ENCODE peak calls at places on chromosome 10, in five cellular contexts. K is neuronal stem cell, X is lower leg skin, E is skeletal muscle cell, S is heart left ventricle. P is an unnamed sample.

GRCh38 chr10:46220872-46221538 is 65.8 kb upstream of the ANTXRL start:
- DNase-seq in E (no peak), S (no peak), X (peak; percentile 81), K (no peak), P (no peak)

GRCh38 chr10:109956454-109957091 is 33.3 kb upstream of the XPNPEP1 start:
- DNase-seq in E (no peak), S (no peak), X (no peak), K (no peak), P (no peak)

GRCh38 chr10:119933179-119933578 is 40.6 kb downstream of the SEC23IP start:
- DNase-seq in S (no peak), K (peak; percentile 54), X (no peak), E (no peak), P (no peak)

GRCh38 chr10:34780818-34781380 is 34.2 kb downstream of the PARD3 start:
- DNase-seq in S (peak; percentile 71), X (no peak), E (peak; percentile 62), K (no peak), P (no peak)

GRCh38 chr10:82089327-82089726 is 214.3 kb downstream of the NRG3 start:
- DNase-seq in K (peak; percentile 42), S (no peak), E (no peak), X (no peak), P (no peak)

GRCh38 chr10:46048152-46048551 is 2.1 kb upstream of the MSMB start:
- DNase-seq in S (no peak), E (no peak), K (no peak), X (no peak), P (no peak)

GRCh38 chr10:127755758-127756157 is 18.8 kb downstream of the FOXI2 start:
- DNase-seq in K (no peak), E (no peak), X (no peak), S (no peak), P (no peak)

GRCh38 chr10:17239671-17240460 is 11.8 kb downstream of the VIM start:
- DNase-seq in E (no peak), S (no peak), X (no peak), K (no peak), P (no peak)

GRCh38 chr10:111373696-111374095 is 296.9 kb downstream of the ADRA2A start:
- DNase-seq in K (no peak), S (no peak), E (no peak), X (no peak), P (no peak)

GRCh38 chr10:112658900-112659328 is 211.9 kb downstream of the VTI1A start:
- DNase-seq in X (no peak), E (peak; percentile 19), K (peak; percentile 68), S (no peak), P (peak; percentile 67)

GRCh38 chr10:16787361-16787791 is 29.8 kb downstream of the RSU1 start:
- DNase-seq in S (no peak), K (no peak), X (no peak), E (no peak), P (no peak)

GRCh38 chr10:102776779-102777417 is 33.1 kb downstream of the WBP1L start:
- DNase-seq in X (peak; percentile 94), E (peak; percentile 98), K (peak; percentile 56), S (peak; percentile 78), P (peak; percentile 75)
- H3K4me3 ChIP-seq in X (no peak overlapping the region), E (peak overlapping the region; percentile 61), K (peak overlapping the region; percentile 50), S (peak overlapping the region; percentile 56), P (peak overlapping the region; percentile 40)

GRCh38 chr10:97578171-97578844 is 5.7 kb downstream of the ANKRD2 start:
- DNase-seq in S (no peak), X (no peak), E (no peak), K (no peak), P (no peak)
- H3K4me3 ChIP-seq in S (no peak overlapping the region), X (no peak overlapping the region), E (no peak overlapping the region), K (no peak overlapping the region), P (no peak overlapping the region)

GRCh38 chr10:11335167-11335652 is 276.2 kb downstream of the USP6NL start:
- DNase-seq in X (no peak), K (no peak), E (no peak), S (no peak), P (no peak)

GRCh38 chr10:11337516-11337915 is 273.9 kb downstream of the USP6NL start:
- DNase-seq in X (no peak), K (no peak), S (no peak), E (no peak), P (no peak)

GRCh38 chr10:11335881-11336430 is 275.5 kb downstream of the USP6NL start:
- DNase-seq in S (no peak), E (no peak), K (no peak), X (no peak), P (no peak)

GRCh38 chr10:11338160-11338844 is 273.1 kb downstream of the USP6NL start:
- DNase-seq in E (no peak), K (no peak), X (no peak), S (no peak), P (no peak)

DNA sequence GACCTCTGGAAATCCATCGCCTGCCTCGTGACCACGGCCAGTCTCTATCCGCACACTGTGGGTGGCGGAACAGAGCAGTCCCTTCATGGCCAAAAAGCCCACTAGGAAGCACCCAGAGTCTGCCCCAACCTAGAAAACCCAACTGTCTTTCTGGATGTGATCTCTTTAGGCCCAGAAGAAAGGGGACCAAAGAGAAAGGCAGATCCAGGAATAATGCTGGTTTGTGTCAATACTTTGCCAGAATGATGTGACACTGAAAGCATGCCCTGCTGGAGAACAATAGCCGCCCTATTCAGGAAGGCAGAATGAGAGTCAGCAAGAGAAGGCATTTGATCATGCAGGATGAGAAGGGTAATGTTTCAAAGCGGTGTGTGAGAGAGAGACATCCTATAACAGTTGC is 274.7 kb downstream of the USP6NL start:
- DNase-seq in K (peak; percentile 54), S (no peak), X (no peak), E (no peak), P (no peak)
- H3K4me3 ChIP-seq in K (no peak overlapping the region), S (no peak overlapping the region), X (no peak overlapping the region), E (no peak overlapping the region), P (no peak overlapping the region)

GRCh38 chr10:42878821-42879195 is 96.2 kb downstream of the BMS1 start:
- DNase-seq in X (no peak), E (no peak), K (no peak), S (no peak), P (no peak)
- H3K4me3 ChIP-seq in X (no peak overlapping the region), E (no peak overlapping the region), K (no peak overlapping the region), S (no peak overlapping the region), P (no peak overlapping the region)

DNA sequence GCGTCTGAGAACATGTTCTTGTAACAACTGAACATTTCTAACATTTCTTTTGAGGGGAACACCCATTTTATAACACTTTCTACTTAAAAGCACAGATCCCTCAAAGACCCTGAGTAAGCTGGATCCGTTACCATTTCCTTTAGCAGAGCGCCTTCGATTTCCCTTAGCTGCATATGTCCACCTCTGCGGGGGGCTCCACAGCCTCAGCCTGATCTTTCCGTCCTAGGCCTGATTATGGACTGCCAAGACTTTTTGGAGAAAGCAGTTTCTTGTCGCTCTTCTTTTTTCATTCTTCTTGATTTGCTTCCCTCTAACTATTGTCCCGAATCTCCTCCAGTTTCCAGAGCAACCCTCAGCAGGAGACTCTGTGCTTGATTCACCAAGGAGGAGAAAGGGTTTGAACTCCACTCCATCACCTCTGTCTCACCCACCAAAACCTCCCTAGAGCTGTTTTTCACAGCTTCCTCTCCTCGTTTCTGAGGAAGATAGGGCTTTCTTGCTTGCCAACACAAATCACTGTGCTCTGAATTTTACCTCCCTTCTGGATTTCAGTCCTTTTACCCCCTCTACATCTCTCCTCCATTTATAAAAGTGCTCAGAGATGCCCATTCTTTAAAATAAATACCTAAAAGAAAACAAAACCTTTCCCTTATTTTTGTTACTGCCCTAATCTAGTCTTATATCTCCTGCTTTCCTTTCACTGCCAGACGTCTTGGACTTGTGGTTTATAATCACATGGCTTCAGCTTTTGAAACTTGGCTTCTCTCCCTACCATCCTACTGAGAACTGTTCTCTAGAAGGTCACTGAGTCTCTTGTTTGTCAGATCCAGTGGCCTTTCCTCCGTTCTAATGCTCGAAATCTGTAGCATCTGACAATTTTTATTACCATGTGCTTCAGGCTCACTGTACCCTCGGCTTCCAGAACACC is 30.5 kb upstream of the ZRANB1 start:
- DNase-seq in E (no peak), S (no peak), X (peak; percentile 21), K (no peak), P (no peak)
- H3K4me3 ChIP-seq in E (no peak overlapping the region), S (no peak overlapping the region), X (no peak overlapping the region), K (no peak overlapping the region), P (no peak overlapping the region)

GRCh38 chr10:43264324-43264986 is 2.4 kb downstream of the RASGEF1A start:
- DNase-seq in K (no peak), S (no peak), X (no peak), E (no peak), P (no peak)

GRCh38 chr10:43262043-43262901 is 4.6 kb downstream of the RASGEF1A start:
- DNase-seq in S (no peak), E (no peak), K (peak; percentile 73), X (peak; percentile 75), P (no peak)

GRCh38 chr10:43263551-43264323 is 3.1 kb downstream of the RASGEF1A start:
- DNase-seq in E (no peak), K (no peak), S (peak; percentile 57), X (peak; percentile 82), P (no peak)

GRCh38 chr10:43261578-43261965 is 5.3 kb downstream of the RASGEF1A start:
- DNase-seq in K (no peak), S (no peak), E (no peak), X (peak; percentile 68), P (no peak)

GRCh38 chr10:43262902-43263466 is 3.9 kb downstream of the RASGEF1A start:
- DNase-seq in E (no peak), S (no peak), X (peak; percentile 77), K (no peak), P (no peak)
- H3K4me3 ChIP-seq in E (no peak overlapping the region), S (no peak overlapping the region), X (no peak overlapping the region), K (no peak overlapping the region), P (no peak overlapping the region)

GRCh38 chr10:116444527-116445142 is 17.0 kb downstream of the PNLIPRP3 start:
- DNase-seq in K (peak; percentile 23), E (no peak), S (no peak), X (no peak), P (no peak)
- H3K4me3 ChIP-seq in K (no peak overlapping the region), E (no peak overlapping the region), S (no peak overlapping the region), X (no peak overlapping the region), P (no peak overlapping the region)

GRCh38 chr10:86402283-86402931 is 35.8 kb upstream of the GRID1 start:
- DNase-seq in E (no peak), S (no peak), K (no peak), X (peak; percentile 85), P (no peak)
- H3K4me3 ChIP-seq in E (peak overlapping the region; percentile 13), S (no peak overlapping the region), K (no peak overlapping the region), X (no peak overlapping the region), P (peak overlapping the region; percentile 70)

GRCh38 chr10:99975942-99976809 is 33.6 kb downstream of the DNMBP start:
- DNase-seq in K (no peak), E (peak; percentile 75), S (no peak), X (no peak), P (no peak)
- H3K4me3 ChIP-seq in K (no peak overlapping the region), E (no peak overlapping the region), S (no peak overlapping the region), X (no peak overlapping the region), P (no peak overlapping the region)

P was measured in epithelial cell of proximal tubule.